ENCODE peak calls at places on chromosomes 1 and 21, in six cellular contexts. I is endothelial cell, J is GM12891, W is Calu3, M is NCI-H1105 treated with DMSO at 0.1 percent for 48 hours, K is substantia nigra. O is an unnamed sample.

GRCh38 chr1:40665335-40666171 is at the start of gene RIMS3:
- DNase-seq in W (peak), K (peak), I (peak), M (peak), J (peak), O (peak)

GRCh38 chr1:75855010-75855409 is 58.3 kb downstream of the MSH4 start:
- DNase-seq in W (peak), J (no peak), I (no peak), M (no peak), K (no peak), O (no peak)

GRCh38 chr1:19398309-19398760 is 86.2 kb downstream of the SLC66A1 start:
- DNase-seq in W (no peak), K (no peak), I (no peak), J (no peak), M (no peak), O (no peak)

GRCh38 chr1:24393892-24394291 is 19.7 kb downstream of the STPG1 start:
- DNase-seq in K (no peak), I (no peak), W (no peak), J (no peak), M (no peak), O (no peak)

GRCh38 chr21:45541221-45542039 is 810 bp downstream of the SLC19A1 start:
- DNase-seq in I (peak), M (peak), K (no peak), W (peak), J (peak), O (peak)

GRCh38 chr1:223711173-223711572 is 1.2 kb upstream of the CAPN2 start:
- DNase-seq in K (no peak), W (no peak), J (no peak), I (no peak), M (no peak), O (no peak)

GRCh38 chr21:45012661-45013270 is 61.6 kb upstream of the ADARB1 start:
- DNase-seq in I (no peak), J (no peak), K (no peak), W (peak), M (no peak), O (no peak)

GRCh38 chr1:46001087-46001785 is 131.2 kb downstream of the PIK3R3 start:
- DNase-seq in W (no peak), J (no peak), K (no peak), I (no peak), M (no peak), O (no peak)

GRCh38 chr1:183365676-183366075 is 52.5 kb downstream of the NMNAT2 start:
- DNase-seq in W (no peak), K (no peak), J (no peak), M (no peak), I (no peak), O (no peak)

GRCh38 chr1:221567859-221568507 is 173.9 kb downstream of the DUSP10 start:
- DNase-seq in K (no peak), W (no peak), I (no peak), M (no peak), J (no peak), O (no peak)

GRCh38 chr1:151327223-151327902 is at the start of gene PI4KB:
- DNase-seq in M (peak), J (peak), K (peak), I (peak), W (peak), O (peak)

GRCh38 chr1:98355656-98356384 is 305.7 kb upstream of the SNX7 start:
- DNase-seq in I (no peak), W (no peak), J (no peak), K (no peak), M (no peak), O (no peak)

O was measured in activated naive CD8-positive, alpha-beta T cell treated with anti-CD3 and anti-CD28 coated beads, Interleukin-2, amount 50 U/mL, for 16 hours.